ENCODE peak calls at places on chromosomes 6 and 20, in five cellular contexts. X is glomerular endothelial cell, O is iPS-NIHi11, P is Caki2, V is AG04450. I is an unnamed sample.

GRCh38 chr20:15682690-15683089 is 890.6 kb downstream of the KIF16B start:
- DNase-seq in X (no peak), O (no peak), P (no peak), V (no peak), I (no peak)

GRCh38 chr20:41889125-41889870 is 271.1 kb upstream of the CHD6 start:
- DNase-seq in X (no peak), O (peak; percentile 33), P (no peak), V (no peak), I (no peak)

GRCh38 chr20:48025661-48026060 is 240.4 kb upstream of the SULF2 start:
- DNase-seq in X (no peak), O (no peak), P (peak; percentile 28), V (no peak), I (peak; percentile 55)

GRCh38 chr6:169841907-169842606 is 90.6 kb downstream of the ERMARD start:
- DNase-seq in X (no peak), O (no peak), P (no peak), V (no peak), I (no peak)

GRCh38 chr6:1735239-1735803 is 125.6 kb downstream of the FOXC1 start:
- DNase-seq in X (no peak), O (no peak), P (no peak), V (no peak), I (no peak)

GRCh38 chr6:140078552-140079126 is 704.2 kb upstream of the CITED2 start:
- DNase-seq in X (no peak), O (no peak), P (peak; percentile 16), V (peak; percentile 66), I (peak; percentile 11)

GRCh38 chr20:3923818-3924217 is 34.6 kb downstream of the PANK2 start:
- DNase-seq in X (no peak), O (no peak), P (no peak), V (no peak), I (no peak)

GRCh38 chr20:3071266-3071609 is 182 bp upstream of the OXT start:
- DNase-seq in X (no peak), O (no peak), P (no peak), V (no peak), I (no peak)

GRCh38 chr20:37305839-37306238 is 16.4 kb downstream of the MANBAL start:
- DNase-seq in X (no peak), O (no peak), P (no peak), V (no peak), I (no peak)

GRCh38 chr6:159444073-159444472 is 249.0 kb downstream of the SOD2 start:
- DNase-seq in X (no peak), O (no peak), P (no peak), V (no peak), I (no peak)

GRCh38 chr20:8540466-8540865 is 408.4 kb downstream of the PLCB1 start:
- DNase-seq in X (no peak), O (peak; percentile 19), P (no peak), V (no peak), I (no peak)

GRCh38 chr6:138517635-138518034 is 18.3 kb upstream of the NHSL1 start:
- DNase-seq in X (no peak), O (peak; percentile 69), P (no peak), V (no peak), I (peak; percentile 8)

GRCh38 chr20:41014557-41015088 is 14.0 kb upstream of the TOP1 start:
- DNase-seq in X (no peak), O (no peak), P (no peak), V (no peak), I (no peak)

GRCh38 chr6:3838992-3839867 is 9.9 kb upstream of the FAM50B start:
- DNase-seq in X (no peak), O (no peak), P (no peak), V (no peak), I (peak; percentile 11)

GRCh38 chr6:57040011-57040410 is 6.5 kb upstream of the KIAA1586 start:
- DNase-seq in X (no peak), O (peak; percentile 29), P (peak; percentile 16), V (no peak), I (no peak)

GRCh38 chr6:148426317-148426977 is 83.8 kb downstream of the SASH1 start:
- DNase-seq in X (peak; percentile 34), O (no peak), P (no peak), V (no peak), I (no peak)

GRCh38 chr20:44217342-44218092 is 6.9 kb upstream of the OSER1 start:
- DNase-seq in X (no peak), O (peak; percentile 73), P (peak; percentile 69), V (peak; percentile 46), I (peak; percentile 68)

GRCh38 chr6:160510976-160511617 is 153.0 kb downstream of the LPA start:
- DNase-seq in X (no peak), O (no peak), P (no peak), V (no peak), I (no peak)

GRCh38 chr20:48898210-48898609 is 23.3 kb upstream of the ARFGEF2 start:
- DNase-seq in X (no peak), O (no peak), P (peak; percentile 77), V (no peak), I (no peak)

GRCh38 chr6:133804263-133804662 is 84.7 kb upstream of the TCF21 start:
- DNase-seq in X (no peak), O (no peak), P (no peak), V (no peak), I (no peak)

I was measured in RCC 7860.